ENCODE peak calls at places on chromosomes 4 and X, in seven cellular contexts. One of them, this sample, is unnamed.

GRCh38 chrX:14798805-14799397 is 74.0 kb downstream of the FANCB start:
- DNase-seq in pons: no peak
- DNase-seq in bronchial epithelial cell: no peak
- DNase-seq in activated CD4-positive, alpha-beta T cell treated with anti-CD3 and anti-CD28 coated beads, Interleukin-2, amount 10 ng/mL, durations not matched to agents 24 days and 14 days: no peak
- DNase-seq in lung: no peak
- DNase-seq in dorsolateral prefrontal cortex: no peak
- DNase-seq in EL: no peak
- DNase-seq in this sample: no peak

GRCh38 chr4:24915121-24915922 is 2.5 kb upstream of the CCDC149 start:
- DNase-seq in pons: no peak
- DNase-seq in bronchial epithelial cell: no peak
- DNase-seq in activated CD4-positive, alpha-beta T cell treated with anti-CD3 and anti-CD28 coated beads, Interleukin-2, amount 10 ng/mL, durations not matched to agents 24 days and 14 days: no peak
- DNase-seq in lung: no peak
- DNase-seq in dorsolateral prefrontal cortex: peak
- DNase-seq in EL: no peak
- DNase-seq in this sample: no peak

GRCh38 chrX:11770320-11770719 is 12.3 kb downstream of the MSL3 start:
- DNase-seq in pons: peak
- DNase-seq in bronchial epithelial cell: peak
- DNase-seq in activated CD4-positive, alpha-beta T cell treated with anti-CD3 and anti-CD28 coated beads, Interleukin-2, amount 10 ng/mL, durations not matched to agents 24 days and 14 days: peak
- DNase-seq in lung: no peak
- DNase-seq in dorsolateral prefrontal cortex: peak
- DNase-seq in EL: peak
- DNase-seq in this sample: peak

GRCh38 chr4:1075809-1076524 is 37.4 kb downstream of the RNF212 start:
- DNase-seq in pons: no peak
- DNase-seq in bronchial epithelial cell: peak
- DNase-seq in activated CD4-positive, alpha-beta T cell treated with anti-CD3 and anti-CD28 coated beads, Interleukin-2, amount 10 ng/mL, durations not matched to agents 24 days and 14 days: no peak
- DNase-seq in lung: no peak
- DNase-seq in dorsolateral prefrontal cortex: no peak
- DNase-seq in EL: no peak
- DNase-seq in this sample: no peak

GRCh38 chr4:7398788-7399432 is 35.8 kb downstream of the PSAPL1 start:
- DNase-seq in pons: no peak
- DNase-seq in bronchial epithelial cell: no peak
- DNase-seq in activated CD4-positive, alpha-beta T cell treated with anti-CD3 and anti-CD28 coated beads, Interleukin-2, amount 10 ng/mL, durations not matched to agents 24 days and 14 days: no peak
- DNase-seq in lung: no peak
- DNase-seq in dorsolateral prefrontal cortex: no peak
- DNase-seq in EL: no peak
- DNase-seq in this sample: no peak

GRCh38 chr4:19382993-19383392 is 868.7 kb upstream of the SLIT2 start:
- DNase-seq in pons: no peak
- DNase-seq in bronchial epithelial cell: peak
- DNase-seq in activated CD4-positive, alpha-beta T cell treated with anti-CD3 and anti-CD28 coated beads, Interleukin-2, amount 10 ng/mL, durations not matched to agents 24 days and 14 days: no peak
- DNase-seq in lung: no peak
- DNase-seq in dorsolateral prefrontal cortex: no peak
- DNase-seq in EL: peak
- DNase-seq in this sample: no peak

GRCh38 chr4:38449506-38450174 is 214.4 kb upstream of the KLF3 start:
- DNase-seq in pons: no peak
- DNase-seq in bronchial epithelial cell: peak
- DNase-seq in activated CD4-positive, alpha-beta T cell treated with anti-CD3 and anti-CD28 coated beads, Interleukin-2, amount 10 ng/mL, durations not matched to agents 24 days and 14 days: no peak
- DNase-seq in lung: no peak
- DNase-seq in dorsolateral prefrontal cortex: no peak
- DNase-seq in EL: peak
- DNase-seq in this sample: no peak

GRCh38 chr4:128542047-128542446 is 254.4 kb upstream of the PGRMC2 start:
- DNase-seq in pons: no peak
- DNase-seq in bronchial epithelial cell: no peak
- DNase-seq in activated CD4-positive, alpha-beta T cell treated with anti-CD3 and anti-CD28 coated beads, Interleukin-2, amount 10 ng/mL, durations not matched to agents 24 days and 14 days: no peak
- DNase-seq in lung: no peak
- DNase-seq in dorsolateral prefrontal cortex: no peak
- DNase-seq in EL: no peak
- DNase-seq in this sample: no peak

GRCh38 chrX:24760601-24761000 is 66.9 kb downstream of the POLA1 start:
- DNase-seq in pons: no peak
- DNase-seq in bronchial epithelial cell: no peak
- DNase-seq in activated CD4-positive, alpha-beta T cell treated with anti-CD3 and anti-CD28 coated beads, Interleukin-2, amount 10 ng/mL, durations not matched to agents 24 days and 14 days: no peak
- DNase-seq in lung: no peak
- DNase-seq in dorsolateral prefrontal cortex: no peak
- DNase-seq in EL: peak
- DNase-seq in this sample: no peak

GRCh38 chr4:87851332-87851731 is 18.6 kb downstream of the MEPE start:
- DNase-seq in pons: peak
- DNase-seq in bronchial epithelial cell: no peak
- DNase-seq in activated CD4-positive, alpha-beta T cell treated with anti-CD3 and anti-CD28 coated beads, Interleukin-2, amount 10 ng/mL, durations not matched to agents 24 days and 14 days: no peak
- DNase-seq in lung: no peak
- DNase-seq in dorsolateral prefrontal cortex: no peak
- DNase-seq in EL: no peak
- DNase-seq in this sample: no peak

GRCh38 chr4:112813790-112814189 is 176.8 kb downstream of the LARP7 start:
- DNase-seq in pons: no peak
- DNase-seq in bronchial epithelial cell: peak
- DNase-seq in activated CD4-positive, alpha-beta T cell treated with anti-CD3 and anti-CD28 coated beads, Interleukin-2, amount 10 ng/mL, durations not matched to agents 24 days and 14 days: no peak
- DNase-seq in lung: no peak
- DNase-seq in dorsolateral prefrontal cortex: no peak
- DNase-seq in EL: peak
- DNase-seq in this sample: no peak

GRCh38 chr4:88090898-88091297 is 67.5 kb downstream of the ABCG2 start:
- DNase-seq in pons: peak
- DNase-seq in bronchial epithelial cell: no peak
- DNase-seq in activated CD4-positive, alpha-beta T cell treated with anti-CD3 and anti-CD28 coated beads, Interleukin-2, amount 10 ng/mL, durations not matched to agents 24 days and 14 days: no peak
- DNase-seq in lung: no peak
- DNase-seq in dorsolateral prefrontal cortex: no peak
- DNase-seq in EL: no peak
- DNase-seq in this sample: no peak

GRCh38 chr4:169014581-169014980 is 4.5 kb upstream of the CBR4 start:
- DNase-seq in pons: no peak
- DNase-seq in bronchial epithelial cell: peak
- DNase-seq in activated CD4-positive, alpha-beta T cell treated with anti-CD3 and anti-CD28 coated beads, Interleukin-2, amount 10 ng/mL, durations not matched to agents 24 days and 14 days: no peak
- DNase-seq in lung: no peak
- DNase-seq in dorsolateral prefrontal cortex: no peak
- DNase-seq in EL: peak
- DNase-seq in this sample: no peak

GRCh38 chrX:38806054-38806389 is 4.8 kb downstream of the MID1IP1 start:
- DNase-seq in pons: no peak
- DNase-seq in bronchial epithelial cell: no peak
- DNase-seq in activated CD4-positive, alpha-beta T cell treated with anti-CD3 and anti-CD28 coated beads, Interleukin-2, amount 10 ng/mL, durations not matched to agents 24 days and 14 days: no peak
- DNase-seq in lung: no peak
- DNase-seq in dorsolateral prefrontal cortex: no peak
- DNase-seq in EL: no peak
- DNase-seq in this sample: no peak

GRCh38 chr4:138981930-138982390 is 33.6 kb upstream of the NOCT start:
- DNase-seq in pons: peak
- DNase-seq in bronchial epithelial cell: peak
- DNase-seq in activated CD4-positive, alpha-beta T cell treated with anti-CD3 and anti-CD28 coated beads, Interleukin-2, amount 10 ng/mL, durations not matched to agents 24 days and 14 days: no peak
- DNase-seq in lung: peak
- DNase-seq in dorsolateral prefrontal cortex: no peak
- DNase-seq in EL: peak
- DNase-seq in this sample: no peak

GRCh38 chrX:134537179-134537945 is 77.4 kb downstream of the HPRT1 start:
- DNase-seq in pons: no peak
- DNase-seq in bronchial epithelial cell: no peak
- DNase-seq in activated CD4-positive, alpha-beta T cell treated with anti-CD3 and anti-CD28 coated beads, Interleukin-2, amount 10 ng/mL, durations not matched to agents 24 days and 14 days: no peak
- DNase-seq in lung: no peak
- DNase-seq in dorsolateral prefrontal cortex: no peak
- DNase-seq in EL: peak
- DNase-seq in this sample: no peak

GRCh38 chr4:72377491-72378194 is 191.4 kb downstream of the ADAMTS3 start:
- DNase-seq in pons: no peak
- DNase-seq in bronchial epithelial cell: no peak
- DNase-seq in activated CD4-positive, alpha-beta T cell treated with anti-CD3 and anti-CD28 coated beads, Interleukin-2, amount 10 ng/mL, durations not matched to agents 24 days and 14 days: no peak
- DNase-seq in lung: no peak
- DNase-seq in dorsolateral prefrontal cortex: no peak
- DNase-seq in EL: peak
- DNase-seq in this sample: no peak

GRCh38 chr4:141311805-141312204 is 91.1 kb downstream of the ZNF330 start:
- DNase-seq in pons: no peak
- DNase-seq in bronchial epithelial cell: no peak
- DNase-seq in activated CD4-positive, alpha-beta T cell treated with anti-CD3 and anti-CD28 coated beads, Interleukin-2, amount 10 ng/mL, durations not matched to agents 24 days and 14 days: no peak
- DNase-seq in lung: no peak
- DNase-seq in dorsolateral prefrontal cortex: no peak
- DNase-seq in EL: no peak
- DNase-seq in this sample: no peak

GRCh38 chrX:155888139-155888538 is 7.0 kb downstream of the VAMP7 start:
- DNase-seq in pons: no peak
- DNase-seq in bronchial epithelial cell: peak
- DNase-seq in activated CD4-positive, alpha-beta T cell treated with anti-CD3 and anti-CD28 coated beads, Interleukin-2, amount 10 ng/mL, durations not matched to agents 24 days and 14 days: no peak
- DNase-seq in lung: no peak
- DNase-seq in dorsolateral prefrontal cortex: no peak
- DNase-seq in EL: peak
- DNase-seq in this sample: no peak

GRCh38 chr4:131046821-131047220 is 1950.9 kb downstream of the C4orf33 start:
- DNase-seq in pons: no peak
- DNase-seq in bronchial epithelial cell: no peak
- DNase-seq in activated CD4-positive, alpha-beta T cell treated with anti-CD3 and anti-CD28 coated beads, Interleukin-2, amount 10 ng/mL, durations not matched to agents 24 days and 14 days: no peak
- DNase-seq in lung: no peak
- DNase-seq in dorsolateral prefrontal cortex: no peak
- DNase-seq in EL: no peak
- DNase-seq in this sample: no peak

GRCh38 chr4:159549092-159549491 is 446.2 kb downstream of the RAPGEF2 start:
- DNase-seq in pons: no peak
- DNase-seq in bronchial epithelial cell: peak
- DNase-seq in activated CD4-positive, alpha-beta T cell treated with anti-CD3 and anti-CD28 coated beads, Interleukin-2, amount 10 ng/mL, durations not matched to agents 24 days and 14 days: no peak
- DNase-seq in lung: no peak
- DNase-seq in dorsolateral prefrontal cortex: no peak
- DNase-seq in EL: no peak
- DNase-seq in this sample: no peak

GRCh38 chr4:38994135-38994534 is 38.1 kb downstream of the TMEM156 start:
- DNase-seq in pons: no peak
- DNase-seq in bronchial epithelial cell: no peak
- DNase-seq in activated CD4-positive, alpha-beta T cell treated with anti-CD3 and anti-CD28 coated beads, Interleukin-2, amount 10 ng/mL, durations not matched to agents 24 days and 14 days: no peak
- DNase-seq in lung: no peak
- DNase-seq in dorsolateral prefrontal cortex: no peak
- DNase-seq in EL: no peak
- DNase-seq in this sample: no peak

GRCh38 chr4:35818520-35818919 is 425.8 kb downstream of the ARAP2 start:
- DNase-seq in pons: no peak
- DNase-seq in bronchial epithelial cell: peak
- DNase-seq in activated CD4-positive, alpha-beta T cell treated with anti-CD3 and anti-CD28 coated beads, Interleukin-2, amount 10 ng/mL, durations not matched to agents 24 days and 14 days: no peak
- DNase-seq in lung: no peak
- DNase-seq in dorsolateral prefrontal cortex: no peak
- DNase-seq in EL: no peak
- DNase-seq in this sample: no peak

GRCh38 chrX:48540015-48540350 is 469 bp downstream of the TBC1D25 start:
- DNase-seq in pons: peak
- DNase-seq in bronchial epithelial cell: peak
- DNase-seq in activated CD4-positive, alpha-beta T cell treated with anti-CD3 and anti-CD28 coated beads, Interleukin-2, amount 10 ng/mL, durations not matched to agents 24 days and 14 days: peak
- DNase-seq in lung: no peak
- DNase-seq in dorsolateral prefrontal cortex: no peak
- DNase-seq in EL: peak
- DNase-seq in this sample: no peak

GRCh38 chr4:24856586-24856985 is 56.3 kb downstream of the CCDC149 start:
- DNase-seq in pons: no peak
- DNase-seq in bronchial epithelial cell: no peak
- DNase-seq in activated CD4-positive, alpha-beta T cell treated with anti-CD3 and anti-CD28 coated beads, Interleukin-2, amount 10 ng/mL, durations not matched to agents 24 days and 14 days: no peak
- DNase-seq in lung: no peak
- DNase-seq in dorsolateral prefrontal cortex: no peak
- DNase-seq in EL: peak
- DNase-seq in this sample: no peak

This sample was measured in frontal cortex.